ENCODE peak calls at places on chromosomes 13 and 19, in four cellular contexts. One of them, this sample, is unnamed.

GRCh38 chr19:51607920-51608562 is 22.2 kb downstream of the SIGLEC5 start:
- DNase-seq in coronary artery: no peak
- DNase-seq in mammary epithelial cell: peak
- DNase-seq in right lobe of liver: peak
- DNase-seq in this sample: no peak

GRCh38 chr19:42325896-42326771 is 699 bp downstream of the MEGF8 start:
- DNase-seq in coronary artery: no peak
- DNase-seq in right lobe of liver: no peak
- DNase-seq in mammary epithelial cell: peak
- DNase-seq in this sample: no peak

GRCh38 chr13:44573790-44574465 is 2.2 kb downstream of the TSC22D1 start:
- DNase-seq in right lobe of liver: no peak
- DNase-seq in coronary artery: peak
- DNase-seq in mammary epithelial cell: peak
- DNase-seq in this sample: no peak

GRCh38 chr13:71417205-71417604 is 449.8 kb downstream of the DACH1 start:
- DNase-seq in right lobe of liver: no peak
- DNase-seq in coronary artery: no peak
- DNase-seq in mammary epithelial cell: no peak
- DNase-seq in this sample: no peak

GRCh38 chr19:30906871-30907270 is 442.4 kb downstream of the TSHZ3 start:
- DNase-seq in mammary epithelial cell: no peak
- DNase-seq in coronary artery: no peak
- DNase-seq in right lobe of liver: no peak
- DNase-seq in this sample: no peak

GRCh38 chr13:43132228-43132627 is 108.8 kb downstream of the DNAJC15 start:
- DNase-seq in coronary artery: no peak
- DNase-seq in mammary epithelial cell: peak
- DNase-seq in right lobe of liver: no peak
- DNase-seq in this sample: no peak

GRCh38 chr13:53045110-53045509 is 16.5 kb downstream of the OLFM4 start:
- DNase-seq in right lobe of liver: no peak
- DNase-seq in mammary epithelial cell: no peak
- DNase-seq in coronary artery: no peak
- DNase-seq in this sample: no peak

GRCh38 chr19:35542209-35542608 is 3.2 kb upstream of the TMEM147 start:
- DNase-seq in coronary artery: no peak
- DNase-seq in mammary epithelial cell: no peak
- DNase-seq in right lobe of liver: no peak
- DNase-seq in this sample: no peak

GRCh38 chr19:32387701-32388392 is 17.7 kb upstream of the DPY19L3 start:
- DNase-seq in right lobe of liver: no peak
- DNase-seq in mammary epithelial cell: no peak
- DNase-seq in coronary artery: no peak
- DNase-seq in this sample: no peak

GRCh38 chr13:68173111-68173510 is 943.0 kb upstream of the PCDH9 start:
- DNase-seq in right lobe of liver: no peak
- DNase-seq in coronary artery: no peak
- DNase-seq in mammary epithelial cell: peak
- DNase-seq in this sample: no peak

GRCh38 chr19:1847684-1848398 is 442 bp downstream of the REXO1 start:
- DNase-seq in mammary epithelial cell: peak
- DNase-seq in coronary artery: no peak
- DNase-seq in right lobe of liver: peak
- DNase-seq in this sample: no peak

GRCh38 chr13:44726214-44726613 is 150.1 kb upstream of the TSC22D1 start:
- DNase-seq in right lobe of liver: no peak
- DNase-seq in mammary epithelial cell: peak
- DNase-seq in coronary artery: no peak
- DNase-seq in this sample: peak

GRCh38 chr19:48405850-48406249 is 12.4 kb downstream of the GRIN2D start:
- DNase-seq in mammary epithelial cell: peak
- DNase-seq in coronary artery: no peak
- DNase-seq in right lobe of liver: no peak
- DNase-seq in this sample: no peak

GRCh38 chr13:25584975-25585374 is 213.2 kb downstream of the ATP8A2 start:
- DNase-seq in right lobe of liver: no peak
- DNase-seq in mammary epithelial cell: no peak
- DNase-seq in coronary artery: no peak
- DNase-seq in this sample: no peak

GRCh38 chr13:32905864-32906180 is 110.4 kb upstream of the KL start:
- DNase-seq in right lobe of liver: no peak
- DNase-seq in mammary epithelial cell: no peak
- DNase-seq in coronary artery: no peak
- DNase-seq in this sample: no peak

GRCh38 chr13:42525035-42525504 is 48.9 kb upstream of the TNFSF11 start:
- DNase-seq in right lobe of liver: peak
- DNase-seq in mammary epithelial cell: peak
- DNase-seq in coronary artery: no peak
- DNase-seq in this sample: no peak

GRCh38 chr19:43723588-43723987 is 7.7 kb downstream of the IRGC start:
- DNase-seq in right lobe of liver: no peak
- DNase-seq in coronary artery: no peak
- DNase-seq in mammary epithelial cell: no peak
- DNase-seq in this sample: no peak

GRCh38 chr19:5661483-5661882 is 18.8 kb downstream of the MICOS13 start:
- DNase-seq in mammary epithelial cell: no peak
- DNase-seq in right lobe of liver: no peak
- DNase-seq in coronary artery: no peak
- DNase-seq in this sample: no peak

GRCh38 chr13:110444226-110444653 is 117.3 kb downstream of the RAB20 start:
- DNase-seq in mammary epithelial cell: peak
- DNase-seq in right lobe of liver: no peak
- DNase-seq in coronary artery: no peak
- DNase-seq in this sample: no peak

GRCh38 chr13:38697628-38698333 is 10.9 kb downstream of the FREM2 start:
- DNase-seq in right lobe of liver: no peak
- DNase-seq in mammary epithelial cell: peak
- DNase-seq in coronary artery: no peak
- DNase-seq in this sample: no peak

DNA sequence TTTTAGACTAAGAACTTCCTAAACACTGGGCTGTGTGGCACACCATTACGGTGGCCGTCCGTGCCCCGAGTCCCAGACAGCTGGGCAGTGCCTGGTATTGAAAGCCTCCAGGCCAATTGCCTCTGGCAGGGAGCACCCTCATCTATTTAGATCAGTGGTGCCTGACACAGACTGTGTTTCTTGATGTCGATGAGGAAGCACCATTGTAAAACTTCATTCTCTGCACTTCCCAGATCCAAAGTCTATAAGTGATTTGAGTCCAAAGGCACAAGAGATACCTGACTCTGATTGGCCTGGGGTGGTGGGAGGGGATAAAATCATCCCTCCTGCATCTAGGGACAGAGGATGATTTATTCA is 8.5 kb upstream of the STK24 start:
- DNase-seq in right lobe of liver: no peak
- DNase-seq in mammary epithelial cell: no peak
- DNase-seq in coronary artery: no peak
- DNase-seq in this sample: no peak
- TF ChIP-seq CTCF in right lobe of liver: no peak
- TF ChIP-seq CTCF in mammary epithelial cell: no peak
- TF ChIP-seq CTCF in coronary artery: no peak
- TF ChIP-seq CTCF in this sample: no peak

GRCh38 chr19:4414800-4415251 is 12.4 kb downstream of the CHAF1A start:
- DNase-seq in right lobe of liver: no peak
- DNase-seq in coronary artery: no peak
- DNase-seq in mammary epithelial cell: no peak
- DNase-seq in this sample: no peak
- H3K4me3 ChIP-seq in right lobe of liver: no peak
- H3K4me3 ChIP-seq in coronary artery: no peak
- H3K4me3 ChIP-seq in mammary epithelial cell: no peak
- H3K4me3 ChIP-seq in this sample: no peak

GRCh38 chr19:11452814-11453335 is 17.4 kb downstream of the PRKCSH start:
- DNase-seq in right lobe of liver: no peak
- DNase-seq in coronary artery: no peak
- DNase-seq in mammary epithelial cell: no peak
- DNase-seq in this sample: no peak

GRCh38 chr19:11450570-11451326 is 15.3 kb downstream of the PRKCSH start:
- DNase-seq in mammary epithelial cell: no peak
- DNase-seq in right lobe of liver: no peak
- DNase-seq in coronary artery: no peak
- DNase-seq in this sample: no peak

GRCh38 chr19:11451327-11451941 is 16.0 kb downstream of the PRKCSH start:
- DNase-seq in mammary epithelial cell: no peak
- DNase-seq in coronary artery: no peak
- DNase-seq in right lobe of liver: no peak
- DNase-seq in this sample: no peak

GRCh38 chr19:11453468-11454341 is 18.3 kb downstream of the PRKCSH start:
- DNase-seq in right lobe of liver: no peak
- DNase-seq in coronary artery: no peak
- DNase-seq in mammary epithelial cell: no peak
- DNase-seq in this sample: no peak

DNA sequence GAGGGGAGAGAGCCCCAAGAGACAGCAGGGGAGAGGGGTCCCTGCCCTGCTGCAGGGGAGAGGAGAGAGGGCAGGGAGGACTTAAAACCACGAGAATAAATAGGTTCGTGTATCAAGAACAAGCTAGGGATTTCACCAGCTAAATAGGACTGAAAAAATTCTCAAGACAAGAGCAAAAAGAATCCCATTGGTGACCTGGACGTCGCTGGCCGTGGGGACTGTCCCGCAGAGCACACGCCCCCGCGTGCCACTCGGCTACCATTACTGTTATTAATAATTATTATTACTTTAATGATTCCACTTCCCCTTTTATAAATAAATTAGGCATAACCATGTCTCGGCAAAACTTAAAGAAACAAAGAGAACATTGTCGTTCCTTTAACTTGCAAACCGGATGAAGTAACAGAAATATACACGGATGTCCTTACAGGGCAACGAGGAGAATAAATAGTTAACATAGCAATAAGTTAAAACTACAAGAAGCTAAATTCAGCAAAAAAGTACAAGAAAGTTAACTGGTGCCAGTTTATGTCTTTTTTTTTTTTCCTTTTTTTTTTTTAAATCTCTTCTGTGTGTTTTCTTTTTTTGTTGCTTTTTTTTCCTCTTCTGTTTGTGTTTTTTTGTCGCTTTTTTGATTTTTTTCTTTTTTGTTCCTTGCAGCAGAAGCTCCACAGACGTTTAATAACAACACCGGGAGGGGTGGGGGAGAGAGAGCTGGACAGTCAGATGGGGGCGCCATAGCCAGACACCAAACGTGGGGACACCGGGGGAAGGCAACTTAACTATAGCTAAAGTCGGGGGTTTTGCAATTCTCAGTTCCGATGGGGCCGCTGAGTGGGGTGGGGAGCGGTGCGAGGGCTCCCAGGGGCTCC is 16.7 kb downstream of the PRKCSH start:
- DNase-seq in right lobe of liver: no peak
- DNase-seq in mammary epithelial cell: no peak
- DNase-seq in coronary artery: no peak
- DNase-seq in this sample: no peak
- TF ChIP-seq CTCF in right lobe of liver: no peak
- TF ChIP-seq CTCF in mammary epithelial cell: no peak
- TF ChIP-seq CTCF in coronary artery: no peak
- TF ChIP-seq CTCF in this sample: no peak

GRCh38 chr19:10293637-10294367 is 4.0 kb downstream of the ICAM5 start:
- DNase-seq in mammary epithelial cell: no peak
- DNase-seq in coronary artery: no peak
- DNase-seq in right lobe of liver: no peak
- DNase-seq in this sample: no peak

GRCh38 chr19:10294368-10294697 is 4.6 kb downstream of the ICAM5 start:
- DNase-seq in right lobe of liver: no peak
- DNase-seq in coronary artery: no peak
- DNase-seq in mammary epithelial cell: no peak
- DNase-seq in this sample: no peak

GRCh38 chr19:10295847-10296591 is 6.3 kb downstream of the ICAM5 start:
- DNase-seq in coronary artery: no peak
- DNase-seq in mammary epithelial cell: no peak
- DNase-seq in right lobe of liver: no peak
- DNase-seq in this sample: no peak

GRCh38 chr19:10292789-10293636 is 3.3 kb downstream of the ICAM5 start:
- DNase-seq in mammary epithelial cell: no peak
- DNase-seq in right lobe of liver: no peak
- DNase-seq in coronary artery: no peak
- DNase-seq in this sample: no peak

DNA sequence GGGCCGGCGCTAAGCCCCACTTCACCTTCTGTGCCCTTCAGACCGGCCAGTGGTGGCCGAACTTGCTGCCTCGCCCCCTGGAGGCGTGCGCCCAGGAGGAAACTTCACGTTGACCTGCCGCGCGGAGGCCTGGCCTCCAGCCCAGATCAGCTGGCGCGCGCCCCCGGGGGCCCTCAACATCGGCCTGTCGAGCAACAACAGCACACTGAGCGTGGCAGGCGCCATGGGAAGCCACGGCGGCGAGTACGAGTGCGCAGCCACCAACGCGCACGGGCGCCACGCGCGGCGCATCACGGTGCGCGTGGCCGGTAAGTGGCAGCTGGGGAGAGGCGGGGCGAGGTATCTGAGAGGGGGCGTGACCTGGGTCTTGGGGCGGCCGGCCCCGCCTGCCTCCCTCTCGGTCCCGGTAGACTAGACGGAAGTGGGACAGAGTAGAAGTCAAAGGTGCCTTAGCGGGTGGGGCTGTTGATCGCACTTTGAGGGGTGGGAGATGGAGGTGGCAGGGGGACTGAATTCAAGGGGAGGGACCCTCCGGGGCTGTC is 5.6 kb downstream of the ICAM5 start:
- DNase-seq in right lobe of liver: no peak
- DNase-seq in mammary epithelial cell: no peak
- DNase-seq in coronary artery: no peak
- DNase-seq in this sample: no peak
- H3K4me3 ChIP-seq in right lobe of liver: no peak
- H3K4me3 ChIP-seq in mammary epithelial cell: no peak
- H3K4me3 ChIP-seq in coronary artery: peak
- H3K4me3 ChIP-seq in this sample: no peak

DNA sequence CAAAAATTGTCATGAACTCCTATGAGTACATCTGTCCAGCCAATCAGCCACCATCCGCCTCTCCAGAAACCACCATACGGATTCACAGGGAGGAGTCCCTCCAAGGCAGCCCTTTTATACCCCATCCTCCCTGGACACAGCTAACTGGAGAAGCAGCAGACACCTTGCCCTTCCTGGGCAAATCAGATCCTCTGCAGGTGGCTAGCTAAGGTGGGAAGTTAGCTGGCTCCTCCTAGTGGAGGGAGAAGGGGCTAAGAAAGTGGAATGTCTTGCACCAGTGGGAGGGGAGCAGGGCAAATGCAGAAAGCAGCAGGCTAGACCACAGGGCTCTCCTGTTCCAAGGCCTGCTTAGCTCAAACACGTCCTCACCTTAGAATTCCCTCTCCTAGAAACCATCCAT is 46.2 kb upstream of the UQCRFS1 start:
- DNase-seq in right lobe of liver: no peak
- DNase-seq in coronary artery: peak
- DNase-seq in mammary epithelial cell: no peak
- DNase-seq in this sample: no peak
- TF ChIP-seq CTCF in right lobe of liver: no peak
- TF ChIP-seq CTCF in coronary artery: no peak
- TF ChIP-seq CTCF in mammary epithelial cell: no peak
- TF ChIP-seq CTCF in this sample: peak